ENCODE peak calls at places on chromosomes 3 and 15, in five cellular contexts. V is lung, A is glutamatergic neuron, Y is tibial artery, B is progenitor cell of endocrine pancreas. T is an unnamed sample.

GRCh38 chr15:65087873-65088642 is 11.5 kb downstream of the KBTBD13 start:
- DNase-seq in V (no peak), A (no peak), Y (peak), B (no peak), T (no peak)

GRCh38 chr3:63975705-63976104 is 47.6 kb downstream of the PSMD6 start:
- DNase-seq in V (no peak), A (no peak), Y (peak), B (no peak), T (no peak)

GRCh38 chr3:99789322-99789721 is 28.3 kb upstream of the CMSS1 start:
- DNase-seq in V (no peak), A (peak), Y (peak), B (no peak), T (peak)

GRCh38 chr3:50296721-50297383 is 2.4 kb downstream of the HYAL3 start:
- DNase-seq in V (no peak), A (no peak), Y (no peak), B (no peak), T (no peak)

GRCh38 chr3:35664460-35664919 is 25.2 kb downstream of the ARPP21 start:
- DNase-seq in V (no peak), A (peak), Y (no peak), B (no peak), T (no peak)

GRCh38 chr3:128301186-128302023 is 148.1 kb downstream of the EEFSEC start:
- DNase-seq in V (no peak), A (no peak), Y (no peak), B (no peak), T (no peak)

GRCh38 chr3:56302417-56302816 is 165.8 kb downstream of the ERC2 start:
- DNase-seq in V (no peak), A (no peak), Y (no peak), B (no peak), T (no peak)

GRCh38 chr3:78994174-78995027 is 773.4 kb downstream of the ROBO1 start:
- DNase-seq in V (no peak), A (no peak), Y (no peak), B (no peak), T (no peak)

GRCh38 chr3:11638669-11639402 is 4.9 kb downstream of the VGLL4 start:
- DNase-seq in V (no peak), A (peak), Y (no peak), B (no peak), T (no peak)

GRCh38 chr3:8891774-8892173 is 71.5 kb downstream of the RAD18 start:
- DNase-seq in V (no peak), A (no peak), Y (no peak), B (no peak), T (no peak)

GRCh38 chr3:173096994-173097785 is 43.8 kb downstream of the SPATA16 start:
- DNase-seq in V (no peak), A (no peak), Y (no peak), B (no peak), T (no peak)

GRCh38 chr3:134212898-134213665 is 37.6 kb downstream of the RYK start:
- DNase-seq in V (peak), A (peak), Y (peak), B (peak), T (peak)

GRCh38 chr15:94252223-94252766 is 20.9 kb downstream of the MCTP2 start:
- DNase-seq in V (no peak), A (no peak), Y (no peak), B (no peak), T (no peak)

GRCh38 chr15:50003786-50004334 is 115.2 kb downstream of the ATP8B4 start:
- DNase-seq in V (peak), A (peak), Y (peak), B (peak), T (peak)

GRCh38 chr3:182405752-182406151 is 387.6 kb upstream of the ATP11B start:
- DNase-seq in V (no peak), A (no peak), Y (no peak), B (no peak), T (no peak)

GRCh38 chr3:197494366-197495058 is 61.3 kb downstream of the BDH1 start:
- DNase-seq in V (no peak), A (no peak), Y (no peak), B (no peak), T (no peak)

GRCh38 chr15:52295421-52295991 is at the start of gene MYO5C:
- DNase-seq in V (peak), A (peak), Y (peak), B (peak), T (peak)

GRCh38 chr15:86772369-86773059 is 692.8 kb downstream of the AGBL1 start:
- DNase-seq in V (no peak), A (no peak), Y (no peak), B (no peak), T (no peak)

GRCh38 chr3:4303187-4304123 is at the start of gene SETMAR:
- DNase-seq in V (peak), A (peak), Y (peak), B (peak), T (peak)
- TF ChIP-seq CTCF in V (no peak), A (no peak), Y (peak), B (no peak), T (no peak)

GRCh38 chr3:195774917-195775316 is 36.8 kb downstream of the MUC4 start:
- DNase-seq in V (peak), A (peak), Y (no peak), B (no peak), T (peak)
- TF ChIP-seq CTCF in V (peak), A (peak), Y (no peak), B (peak), T (peak)

GRCh38 chr3:194112120-194113106 is 23.5 kb upstream of the HES1 start:
- DNase-seq in V (peak), A (no peak), Y (no peak), B (peak), T (no peak)
- TF ChIP-seq CTCF in V (no peak), A (no peak), Y (no peak), B (no peak), T (no peak)

DNA sequence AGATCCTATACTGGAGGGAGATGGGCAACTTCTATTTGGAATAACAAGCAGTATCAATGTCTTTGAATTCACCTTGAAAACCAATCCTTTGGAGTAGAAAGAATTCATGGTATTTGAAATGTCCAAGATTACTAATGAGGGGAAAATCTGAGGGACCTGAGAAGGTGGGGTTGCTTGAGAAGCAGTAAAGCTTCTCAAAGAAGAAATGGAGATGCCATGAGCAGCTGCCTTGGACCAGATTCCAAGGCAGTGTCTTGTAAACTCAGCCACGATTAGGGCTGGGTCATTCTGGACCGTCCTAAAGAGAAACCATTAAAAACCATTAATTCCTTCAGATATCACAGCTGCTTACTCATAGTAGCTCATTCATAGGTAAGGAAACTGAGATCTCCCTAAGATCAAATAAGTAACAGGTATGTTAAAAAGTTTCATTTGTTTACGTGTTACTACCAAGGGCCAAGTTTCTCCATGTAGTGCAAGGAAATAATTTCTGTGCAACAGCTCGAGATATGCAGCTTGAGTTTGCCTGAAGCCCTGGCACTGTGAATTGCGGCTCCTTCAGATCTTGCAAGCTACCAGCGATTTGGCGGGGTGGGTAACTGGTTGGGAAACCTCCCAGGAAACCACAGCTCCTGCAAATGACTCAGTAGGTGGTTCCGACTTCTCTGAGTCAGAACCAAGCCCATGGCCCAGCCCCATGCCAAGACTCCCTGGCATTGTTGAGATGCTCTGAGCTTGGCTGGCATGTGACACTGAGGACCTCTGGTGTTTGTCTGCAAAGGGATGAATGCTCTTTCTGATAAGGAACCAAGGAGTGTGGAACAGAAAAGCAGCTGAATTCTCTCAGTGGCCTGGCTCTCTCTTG is 296.8 kb downstream of the RORA start:
- DNase-seq in V (peak), A (no peak), Y (peak), B (no peak), T (no peak)
- TF ChIP-seq CTCF in V (no peak), A (no peak), Y (no peak), B (no peak), T (no peak)

DNA sequence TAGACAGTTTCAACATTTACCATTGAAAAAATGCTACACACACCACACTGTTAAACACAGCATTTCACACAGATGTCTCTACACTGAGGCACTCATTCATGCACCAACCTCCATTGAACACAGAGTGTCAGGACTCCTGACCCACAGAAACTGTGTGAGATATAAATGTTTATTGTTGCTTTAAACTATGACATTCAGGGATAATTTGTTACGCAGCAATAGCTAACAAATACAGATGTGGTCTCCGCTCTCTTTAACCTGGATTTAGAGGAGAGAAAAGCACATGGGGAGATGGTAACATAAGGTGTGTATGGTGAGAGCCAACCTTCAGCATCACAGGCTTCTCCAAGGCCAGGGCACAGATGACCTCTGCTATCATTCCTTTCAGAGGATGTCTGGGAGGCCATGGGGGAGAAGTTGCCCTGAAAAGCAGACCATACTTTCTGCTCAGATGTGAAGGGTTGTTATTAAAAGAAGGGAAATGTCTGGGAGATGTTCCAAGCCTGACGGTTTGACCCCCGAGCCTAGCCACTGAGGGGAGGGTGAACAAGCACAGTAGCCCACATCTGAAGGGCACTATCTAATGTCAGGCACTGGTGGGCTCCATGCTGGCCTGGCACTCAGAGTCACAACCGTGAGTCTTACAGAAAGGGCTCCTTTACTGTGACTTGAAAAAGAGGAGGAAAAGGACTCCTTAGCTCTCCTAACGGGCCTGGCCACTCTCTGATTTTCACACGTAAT is 284.5 kb upstream of the TLE3 start:
- DNase-seq in V (no peak), A (no peak), Y (no peak), B (no peak), T (no peak)
- TF ChIP-seq CTCF in V (no peak), A (no peak), Y (no peak), B (no peak), T (no peak)

GRCh38 chr3:86175593-86175992 is 815.4 kb downstream of the VGLL3 start:
- DNase-seq in V (no peak), A (no peak), Y (no peak), B (no peak), T (no peak)
- TF ChIP-seq CTCF in V (no peak), A (no peak), Y (no peak), B (no peak), T (no peak)

T was measured in neural crest cell.